ENCODE peak calls at places on chromosomes 4 and X, in five cellular contexts. T, X, W, Z and F are unnamed samples.

GRCh38 chr4:141045848-141046247 is 87.4 kb downstream of the RNF150 start:
- DNase-seq in T (no peak), X (no peak), W (no peak), Z (no peak), F (no peak)

GRCh38 chr4:20623936-20624335 is 76.3 kb upstream of the PACRGL start:
- DNase-seq in T (no peak), X (no peak), W (no peak), Z (no peak), F (no peak)

GRCh38 chr4:36280555-36280954 is 861 bp upstream of the DTHD1 start:
- DNase-seq in T (no peak), X (peak; percentile 5), W (no peak), Z (peak; percentile 54), F (no peak)

GRCh38 chr4:60133414-60133813 is 1066.7 kb upstream of the ADGRL3 start:
- DNase-seq in T (peak; percentile 70), X (peak; percentile 61), W (no peak), Z (no peak), F (peak; percentile 79)

GRCh38 chr4:158970786-158971185 is 132.1 kb upstream of the RAPGEF2 start:
- DNase-seq in T (no peak), X (no peak), W (no peak), Z (no peak), F (no peak)

GRCh38 chr4:176988226-176988625 is 195.5 kb upstream of the VEGFC start:
- DNase-seq in T (peak; percentile 97), X (peak; percentile 90), W (no peak), Z (no peak), F (peak; percentile 94)

GRCh38 chrX:76159453-76159852 is 13.4 kb upstream of the PBDC1 start:
- DNase-seq in T (no peak), X (no peak), W (no peak), Z (no peak), F (no peak)

GRCh38 chrX:1525583-1526355 is 11.2 kb downstream of the P2RY8 start:
- DNase-seq in T (no peak), X (no peak), W (no peak), Z (no peak), F (no peak)

GRCh38 chrX:115268421-115268820 is 21.1 kb upstream of the LUZP4 start:
- DNase-seq in T (peak; percentile 1), X (no peak), W (no peak), Z (no peak), F (no peak)

GRCh38 chrX:34893741-34894140 is 48.9 kb upstream of the FAM47B start:
- DNase-seq in T (no peak), X (no peak), W (no peak), Z (no peak), F (no peak)

GRCh38 chrX:149275836-149276235 is 229.3 kb downstream of the IDS start:
- DNase-seq in T (peak; percentile 29), X (no peak), W (no peak), Z (no peak), F (no peak)

GRCh38 chr4:38378478-38378877 is 285.5 kb upstream of the KLF3 start:
- DNase-seq in T (no peak), X (no peak), W (no peak), Z (no peak), F (no peak)

GRCh38 chr4:105780176-105780575 is 71.6 kb downstream of the GSTCD start:
- DNase-seq in T (no peak), X (no peak), W (no peak), Z (no peak), F (no peak)

GRCh38 chr4:173990879-173991231 is 292.6 kb downstream of the FBXO8 start:
- DNase-seq in T (peak; percentile 38), X (no peak), W (no peak), Z (no peak), F (peak; percentile 50)

GRCh38 chr4:175422331-175422730 is 389.7 kb downstream of the GPM6A start:
- DNase-seq in T (peak; percentile 73), X (no peak), W (no peak), Z (no peak), F (peak; percentile 78)

GRCh38 chr4:165378398-165378762 is 428 bp upstream of the CPE start:
- DNase-seq in T (no peak), X (no peak), W (no peak), Z (no peak), F (no peak)

GRCh38 chr4:113071811-113072210 is 22.4 kb downstream of the ANK2 start:
- DNase-seq in T (no peak), X (no peak), W (no peak), Z (no peak), F (no peak)

GRCh38 chr4:156774422-156774821 is 197.2 kb downstream of the PDGFC start:
- DNase-seq in T (peak; percentile 98), X (no peak), W (no peak), Z (no peak), F (peak; percentile 93)

GRCh38 chr4:105145059-105145912 is 1.4 kb upstream of the TET2 start:
- DNase-seq in T (no peak), X (no peak), W (peak; percentile 5), Z (no peak), F (no peak)

GRCh38 chrX:132216806-132217202 is 2.4 kb downstream of the RAP2C start:
- DNase-seq in T (peak; percentile 58), X (no peak), W (no peak), Z (no peak), F (peak; percentile 41)

GRCh38 chr4:7738458-7739076 is 201.1 kb downstream of the AFAP1 start:
- DNase-seq in T (no peak), X (no peak), W (no peak), Z (no peak), F (no peak)